ENCODE peak calls at places on chromosomes 2 and 18, in five cellular contexts. I, L, D, M and W are unnamed samples. For H3K27me3, the result is how much of the 10 kb centered on the place peaks cover.

GRCh38 chr2:60633615-60634014 is 80.2 kb upstream of the BCL11A start:
- DNase-seq in I (no peak), L (no peak), D (no peak), M (no peak), W (no peak)

GRCh38 chr2:70907130-70907756 is 28.5 kb upstream of the ATP6V1B1 start:
- DNase-seq in I (no peak), L (peak), D (no peak), M (no peak), W (no peak)

GRCh38 chr2:229445013-229445412 is 173.9 kb upstream of the PID1 start:
- DNase-seq in I (peak), L (peak), D (no peak), M (no peak), W (peak)

GRCh38 chr18:48631851-48632250 is 93.0 kb downstream of the CTIF start:
- DNase-seq in I (no peak), L (no peak), D (no peak), M (no peak), W (no peak)

GRCh38 chr2:19580264-19580663 is 221.8 kb upstream of the OSR1 start:
- DNase-seq in I (no peak), L (no peak), D (no peak), M (no peak), W (no peak)

GRCh38 chr2:169513926-169514325 is 4.4 kb downstream of the KLHL41 start:
- DNase-seq in I (no peak), L (no peak), D (no peak), M (no peak), W (no peak)

GRCh38 chr2:6813573-6813972 is 52.1 kb downstream of the CMPK2 start:
- DNase-seq in I (no peak), L (no peak), D (no peak), M (no peak), W (no peak)

GRCh38 chr2:20091305-20091991 is 40.0 kb upstream of the LAPTM4A start:
- DNase-seq in I (no peak), L (no peak), D (no peak), M (no peak), W (peak)

GRCh38 chr2:758073-758820 is 81.0 kb upstream of the TMEM18 start:
- DNase-seq in I (no peak), L (no peak), D (no peak), M (no peak), W (no peak)

GRCh38 chr2:84969511-84970265 is 1.3 kb upstream of the KCMF1 start:
- DNase-seq in I (no peak), L (no peak), D (peak), M (peak), W (no peak)

GRCh38 chr18:37524546-37525301 is 40.9 kb downstream of the CELF4 start:
- DNase-seq in I (no peak), L (peak), D (no peak), M (no peak), W (no peak)

GRCh38 chr2:196586511-196586991 is 53.0 kb upstream of the CCDC150 start:
- DNase-seq in I (no peak), L (no peak), D (no peak), M (no peak), W (peak)

GRCh38 chr2:160328748-160329147 is 128.7 kb upstream of the ITGB6 start:
- DNase-seq in I (no peak), L (no peak), D (no peak), M (no peak), W (no peak)

GRCh38 chr2:205496777-205497176 is 185.5 kb upstream of the NRP2 start:
- DNase-seq in I (no peak), L (no peak), D (no peak), M (no peak), W (no peak)

GRCh38 chr2:200482194-200482593 is 27.7 kb downstream of the KCTD18 start:
- DNase-seq in I (no peak), L (no peak), D (no peak), M (peak), W (no peak)

GRCh38 chr2:169562519-169562918 is 11.1 kb downstream of the FASTKD1 start:
- DNase-seq in I (no peak), L (no peak), D (no peak), M (no peak), W (no peak)

GRCh38 chr2:176134978-176135575 is 5.6 kb downstream of the HOXD8 start:
- DNase-seq in I (no peak), L (no peak), D (no peak), M (no peak), W (no peak)
- H3K27me3 ChIP-seq in I (half or more), L (half or more), D (half or more), M (under half), W (under half)

GRCh38 chr2:233976087-233976486 is 58.9 kb downstream of the TRPM8 start:
- DNase-seq in I (no peak), L (no peak), D (no peak), M (no peak), W (no peak)
- H3K27ac ChIP-seq in I (no peak), L (no peak), D (no peak), M (no peak), W (no peak)

GRCh38 chr2:108942231-108943066 is 46.6 kb downstream of the EDAR start:
- DNase-seq in I (no peak), L (no peak), D (no peak), M (no peak), W (no peak)

GRCh38 chr2:108941767-108942166 is 47.3 kb downstream of the EDAR start:
- DNase-seq in I (no peak), L (no peak), D (no peak), M (no peak), W (no peak)

GRCh38 chr2:108941161-108941665 is 47.8 kb downstream of the EDAR start:
- DNase-seq in I (no peak), L (no peak), D (no peak), M (no peak), W (no peak)

GRCh38 chr2:108944601-108945241 is 44.3 kb downstream of the EDAR start:
- DNase-seq in I (no peak), L (peak), D (no peak), M (no peak), W (no peak)

DNA sequence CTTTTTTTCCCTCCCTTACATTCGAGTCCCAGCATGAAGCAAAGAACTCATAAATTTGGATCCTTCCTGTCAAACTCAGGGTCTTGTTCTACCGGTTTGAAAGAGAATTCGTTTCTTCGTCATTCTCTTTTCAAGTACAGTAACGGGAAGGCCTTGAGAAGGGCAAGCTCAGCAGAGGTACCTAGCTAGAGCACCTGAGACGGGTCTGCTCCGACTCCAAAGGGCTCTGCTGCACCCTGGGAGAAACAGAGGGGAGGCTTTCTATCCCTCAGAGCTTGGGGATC is 46.0 kb downstream of the EDAR start:
- DNase-seq in I (no peak), L (no peak), D (no peak), M (no peak), W (no peak)
- H3K27me3 ChIP-seq in I (under half), L (under half), D (under half), M (under half), W (half or more)

GRCh38 chr2:37228788-37229187 is 2.6 kb downstream of the CEBPZ start:
- DNase-seq in I (no peak), L (no peak), D (no peak), M (no peak), W (no peak)

GRCh38 chr2:37231251-37232130 is at the start of the genes CEBPZ and NDUFAF7:
- DNase-seq in I (peak), L (peak), D (peak), M (peak), W (peak)

GRCh38 chr2:37226863-37227262 is 4.5 kb downstream of the CEBPZ start:
- DNase-seq in I (no peak), L (peak), D (no peak), M (no peak), W (no peak)

GRCh38 chr2:37232131-37232933 is 874 bp downstream of the NDUFAF7 start:
- DNase-seq in I (peak), L (peak), D (no peak), M (peak), W (peak)

GRCh38 chr2:37230581-37230980 is 815 bp downstream of the CEBPZ start:
- DNase-seq in I (no peak), L (no peak), D (no peak), M (peak), W (no peak)
- H3K27ac ChIP-seq in I (no peak), L (peak), D (peak), M (peak), W (peak)